ENCODE peak calls at places on chromosomes 11 and 22, in five cellular contexts. Q is non-pigmented ciliary epithelial cell; O is MCF 10A; B is CD4-positive, CD25-positive, alpha-beta regulatory T cell; Y is AG04449. V is an unnamed sample.

GRCh38 chr11:68935516-68936357 is 32.0 kb downstream of the IGHMBP2 start:
- DNase-seq in B (no peak), Q (no peak), O (no peak), Y (no peak), V (no peak)

GRCh38 chr11:721913-722811 is 16.1 kb downstream of the EPS8L2 start:
- DNase-seq in Y (no peak), O (no peak), B (peak), Q (no peak), V (no peak)

GRCh38 chr22:20530368-20531153 is 23.2 kb downstream of the MED15 start:
- DNase-seq in O (peak), Q (no peak), Y (no peak), B (no peak), V (no peak)

GRCh38 chr11:30257058-30257457 is 26.2 kb downstream of the FSHB start:
- DNase-seq in B (no peak), Y (no peak), O (no peak), Q (no peak), V (no peak)

GRCh38 chr22:42682113-42682851 is 33.1 kb upstream of the CYB5R3 start:
- DNase-seq in B (no peak), Q (no peak), Y (no peak), O (no peak), V (no peak)

GRCh38 chr22:39906207-39906606 is 5.3 kb downstream of the GRAP2 start:
- DNase-seq in Q (no peak), O (no peak), B (no peak), Y (no peak), V (no peak)

GRCh38 chr11:33651555-33651954 is 49.1 kb downstream of the C11orf91 start:
- DNase-seq in B (no peak), Q (no peak), Y (no peak), O (no peak), V (no peak)

GRCh38 chr11:107856981-107857517 is 1.5 kb downstream of the SLC35F2 start:
- DNase-seq in B (no peak), Q (no peak), Y (no peak), O (peak), V (no peak)

GRCh38 chr11:33616552-33616951 is 84.1 kb downstream of the C11orf91 start:
- DNase-seq in Y (no peak), B (no peak), Q (no peak), O (no peak), V (no peak)

GRCh38 chr11:69295995-69296889 is 2.3 kb downstream of the MYEOV start:
- DNase-seq in B (no peak), O (peak), Q (no peak), Y (no peak), V (no peak)

GRCh38 chr22:26534166-26534855 is 22.0 kb upstream of the TFIP11 start:
- DNase-seq in O (peak), Q (no peak), B (no peak), Y (no peak), V (no peak)

GRCh38 chr11:12085371-12086251 is 24.8 kb upstream of the MICAL2 start:
- DNase-seq in B (no peak), Y (no peak), Q (no peak), O (no peak), V (no peak)

GRCh38 chr11:111586305-111586915 is 15.8 kb upstream of the SIK2 start:
- DNase-seq in B (peak), Q (no peak), O (peak), Y (no peak), V (no peak)

GRCh38 chr11:61567286-61568061 is 13.4 kb downstream of the SYT7 start:
- DNase-seq in Q (peak), B (peak), Y (no peak), O (peak), V (no peak)